ENCODE peak calls at places on chromosomes 12 and 14, in four cellular contexts. E is fibroblast of the conjunctiva; B is activated CD4-positive, CD25-positive, alpha-beta regulatory T cell; U is mesenchymal stem cell. D is an unnamed sample.
A peak's percentile ranks its signal among the peaks of the same experiment; 100 is the strongest.

GRCh38 chr14:104746071-104746545 is 6.8 kb upstream of the SIVA1 start:
- DNase-seq in U (no peak), E (no peak), B (no peak), D (no peak)

GRCh38 chr12:18470251-18470650 is 208.9 kb downstream of the PIK3C2G start:
- DNase-seq in B (no peak), E (no peak), U (no peak), D (no peak)

GRCh38 chr12:107764626-107765025 is 3.7 kb upstream of the PRDM4 start:
- DNase-seq in B (no peak), U (no peak), E (no peak), D (no peak)

GRCh38 chr14:33539918-33540357 is 410.9 kb downstream of the EGLN3 start:
- DNase-seq in B (no peak), U (no peak), E (no peak), D (no peak)

GRCh38 chr14:86115972-86116371 is 586.0 kb downstream of the FLRT2 start:
- DNase-seq in U (no peak), B (no peak), E (no peak), D (no peak)

GRCh38 chr12:84986586-84986985 is 49.5 kb downstream of the TSPAN19 start:
- DNase-seq in U (peak; percentile 26), E (peak; percentile 1), B (no peak), D (no peak)

GRCh38 chr14:20801726-20802125 is 918 bp downstream of the RNASE1 start:
- DNase-seq in B (no peak), E (no peak), U (no peak), D (no peak)

GRCh38 chr12:110248096-110248447 is 33.0 kb upstream of the ATP2A2 start:
- DNase-seq in B (no peak), U (no peak), E (no peak), D (no peak)

GRCh38 chr12:90262261-90262660 is 553.6 kb upstream of the ATP2B1 start:
- DNase-seq in B (no peak), U (peak; percentile 32), E (no peak), D (no peak)

GRCh38 chr12:3071107-3071506 is 6.1 kb upstream of the TSPAN9 start:
- DNase-seq in U (no peak), B (no peak), E (no peak), D (no peak)

GRCh38 chr12:57456145-57456700 is 1.1 kb downstream of the INHBE start:
- DNase-seq in B (no peak), U (peak; percentile 51), E (no peak), D (peak; percentile 93)

GRCh38 chr12:28415755-28416154 is 225.5 kb downstream of the CCDC91 start:
- DNase-seq in U (peak; percentile 56), B (no peak), E (peak; percentile 12), D (peak; percentile 38)

GRCh38 chr14:35403085-35403396 is 1.5 kb downstream of the NFKBIA start:
- DNase-seq in E (no peak), U (no peak), B (peak; percentile 32), D (no peak)

GRCh38 chr12:27981874-27982273 is 9.3 kb upstream of the PTHLH start:
- DNase-seq in B (no peak), E (no peak), U (no peak), D (no peak)

GRCh38 chr12:75943730-75944096 is 87.9 kb downstream of the PHLDA1 start:
- DNase-seq in B (no peak), U (no peak), E (no peak), D (no peak)

GRCh38 chr14:55160989-55161388 is 30.4 kb downstream of the DLGAP5 start:
- DNase-seq in U (peak; percentile 40), E (no peak), B (no peak), D (no peak)

GRCh38 chr12:103799504-103800251 is 41.4 kb downstream of the NT5DC3 start:
- DNase-seq in U (peak; percentile 61), B (no peak), E (no peak), D (peak; percentile 19)

GRCh38 chr12:54301428-54302045 is 722 bp upstream of the NFE2 start:
- DNase-seq in B (no peak), E (no peak), U (no peak), D (peak; percentile 88)

GRCh38 chr12:122427403-122427802 is 4.9 kb upstream of the CLIP1 start:
- DNase-seq in B (no peak), U (no peak), E (no peak), D (no peak)

GRCh38 chr12:21877583-21877982 is 63.6 kb downstream of the ABCC9 start:
- DNase-seq in E (no peak), B (no peak), U (no peak), D (no peak)

GRCh38 chr12:30774599-30774998 is 19.8 kb upstream of the CAPRIN2 start:
- DNase-seq in B (no peak), U (no peak), E (no peak), D (peak; percentile 34)

GRCh38 chr12:103698752-103699540 is 111.9 kb downstream of the STAB2 start:
- DNase-seq in U (no peak), E (no peak), B (no peak), D (no peak)

D was measured in GM23338.